ENCODE peak calls at places on chromosomes 3 and 15, in ten cellular contexts. Y is NCI-H774; L is Calu3; R is choroid plexus epithelial cell; G is left cardiac atrium; S is CD4-positive, alpha-beta T cell; I is amniotic stem cell; H is astrocyte; Q is NCI-H510A; M is left colon. T is an unnamed sample.

GRCh38 chr15:50107591-50108408 is 11.2 kb downstream of the ATP8B4 start:
- DNase-seq in Y (no peak), G (no peak), I (no peak), S (no peak), R (no peak), M (no peak), L (no peak), H (no peak), Q (no peak), T (no peak)

GRCh38 chr3:33218446-33219174 is at the start of gene SUSD5:
- DNase-seq in M (no peak), Y (no peak), H (peak; percentile 59), L (peak; percentile 36), Q (no peak), G (no peak), R (peak; percentile 49), I (no peak), S (no peak), T (no peak)

GRCh38 chr15:59165726-59166125 is 40.9 kb upstream of the LDHAL6B start:
- DNase-seq in G (no peak), L (no peak), S (no peak), Y (peak; percentile 4), I (no peak), M (no peak), R (peak; percentile 57), H (no peak), Q (peak; percentile 21), T (no peak)

GRCh38 chr15:61084944-61085367 is 144.1 kb downstream of the RORA start:
- DNase-seq in H (no peak), M (no peak), G (no peak), L (no peak), Q (no peak), S (no peak), Y (no peak), R (peak; percentile 17), I (no peak), T (no peak)

GRCh38 chr3:47899495-47900108 is 96.7 kb downstream of the DHX30 start:
- DNase-seq in L (no peak), I (no peak), H (peak; percentile 33), R (peak; percentile 48), S (no peak), Y (no peak), Q (no peak), M (no peak), G (no peak), T (no peak)

GRCh38 chr3:65158023-65158422 is 470.2 kb upstream of the ADAMTS9 start:
- DNase-seq in G (no peak), R (no peak), Q (no peak), I (no peak), S (no peak), L (no peak), Y (no peak), H (no peak), M (no peak), T (no peak)

GRCh38 chr15:91857772-91858171 is 4.3 kb downstream of the SLCO3A1 start:
- DNase-seq in G (no peak), M (no peak), L (no peak), S (no peak), Q (no peak), R (no peak), I (no peak), Y (no peak), H (no peak), T (peak; percentile 24)

GRCh38 chr3:54139630-54140029 is 17.3 kb downstream of the CACNA2D3 start:
- DNase-seq in Y (no peak), G (no peak), L (no peak), R (no peak), H (no peak), Q (no peak), S (no peak), I (no peak), M (no peak), T (peak; percentile 11)

GRCh38 chr15:76235186-76235826 is 76.0 kb downstream of the ETFA start:
- DNase-seq in H (peak; percentile 31), Q (no peak), G (no peak), I (no peak), L (no peak), M (no peak), Y (peak; percentile 12), S (no peak), R (peak; percentile 74), T (peak; percentile 18)

GRCh38 chr3:73432021-73432722 is 192.6 kb downstream of the PDZRN3 start:
- DNase-seq in M (no peak), I (no peak), Q (no peak), G (peak; percentile 40), R (peak; percentile 71), L (peak; percentile 9), S (no peak), Y (no peak), H (peak; percentile 26), T (peak; percentile 46)

GRCh38 chr3:12508316-12508715 is 24.0 kb downstream of the TSEN2 start:
- DNase-seq in Q (no peak), L (no peak), R (peak; percentile 100), H (peak; percentile 98), I (peak; percentile 74), G (no peak), M (no peak), Y (no peak), S (no peak), T (no peak)

T was measured in NCI-H748 treated with DMSO at 0.1 percent for 48 hours.